ENCODE peak calls at places on chromosome 3, in eight cellular contexts. V, I, U, Z, X, S, Y and D are unnamed samples. For H3K27me3, the result is how much of the 10 kb centered on the place peaks cover.

GRCh38 chr3:18751514-18751913 is 326.4 kb upstream of the SATB1 start:
- DNase-seq in V (no peak), Y (no peak), I (no peak), S (no peak), U (no peak), X (no peak), Z (no peak), D (no peak)

GRCh38 chr3:13294442-13295351 is 125.4 kb downstream of the NUP210 start:
- DNase-seq in I (no peak), Z (peak), Y (no peak), S (no peak), V (no peak), X (no peak), U (no peak), D (no peak)

GRCh38 chr3:69433016-69433937 is 47.4 kb upstream of the FRMD4B start:
- DNase-seq in S (no peak), X (no peak), Y (no peak), Z (no peak), I (no peak), U (no peak), V (no peak), D (no peak)

GRCh38 chr3:55650011-55650410 is 162.9 kb upstream of the WNT5A start:
- DNase-seq in I (no peak), V (no peak), Y (no peak), Z (no peak), U (no peak), X (no peak), S (no peak), D (no peak)

GRCh38 chr3:21170964-21171363 is 580.0 kb downstream of the ZNF385D start:
- DNase-seq in X (no peak), S (no peak), U (peak), Y (no peak), I (peak), Z (peak), V (no peak), D (no peak)

GRCh38 chr3:122458992-122459391 is 43.1 kb upstream of the WDR5B start:
- DNase-seq in V (no peak), Y (no peak), Z (no peak), X (no peak), S (no peak), U (no peak), I (peak), D (peak)

GRCh38 chr3:10361375-10361774 is 40.5 kb upstream of the SEC13 start:
- DNase-seq in V (no peak), I (no peak), Y (no peak), U (no peak), X (no peak), S (no peak), Z (no peak), D (no peak)

GRCh38 chr3:15276028-15276717 is 56.2 kb downstream of the SH3BP5 start:
- DNase-seq in U (no peak), Z (peak), I (no peak), S (no peak), Y (no peak), X (no peak), V (no peak), D (no peak)

GRCh38 chr3:140845878-140846277 is 95.8 kb upstream of the SLC25A36 start:
- DNase-seq in X (no peak), U (no peak), V (no peak), Z (no peak), S (no peak), Y (no peak), I (no peak), D (no peak)

DNA sequence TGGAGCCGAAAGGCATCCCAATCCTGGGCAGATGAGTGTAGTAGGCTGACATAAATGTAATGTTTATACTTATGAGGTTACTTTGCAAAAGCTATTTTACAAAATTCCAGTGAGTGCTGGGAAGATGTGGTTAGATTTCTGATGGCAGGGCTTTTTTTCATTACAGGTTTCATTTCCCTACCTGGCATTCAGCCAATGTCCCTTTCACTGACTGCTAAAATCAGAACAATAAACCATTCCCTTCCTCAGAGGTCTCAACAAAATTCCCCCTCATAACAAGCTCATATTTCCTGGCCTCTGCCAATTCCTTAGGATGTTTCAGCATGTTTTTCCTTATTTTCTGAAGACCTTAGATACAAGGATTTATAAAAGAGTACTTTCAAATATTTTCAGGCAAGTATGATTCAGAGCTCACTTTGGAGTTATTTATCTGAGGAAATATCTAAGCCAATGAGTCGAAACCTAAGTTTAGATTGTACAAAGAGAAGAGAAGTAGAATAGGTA is 40.9 kb upstream of the CCDC80 start:
- DNase-seq in Z (no peak), I (no peak), S (no peak), X (no peak), Y (no peak), V (no peak), U (no peak), D (peak)
- H3K27me3 ChIP-seq in Z (under half), I (under half), S (under half), X (under half), Y (under half), V (under half), U (under half), D (under half)

DNA sequence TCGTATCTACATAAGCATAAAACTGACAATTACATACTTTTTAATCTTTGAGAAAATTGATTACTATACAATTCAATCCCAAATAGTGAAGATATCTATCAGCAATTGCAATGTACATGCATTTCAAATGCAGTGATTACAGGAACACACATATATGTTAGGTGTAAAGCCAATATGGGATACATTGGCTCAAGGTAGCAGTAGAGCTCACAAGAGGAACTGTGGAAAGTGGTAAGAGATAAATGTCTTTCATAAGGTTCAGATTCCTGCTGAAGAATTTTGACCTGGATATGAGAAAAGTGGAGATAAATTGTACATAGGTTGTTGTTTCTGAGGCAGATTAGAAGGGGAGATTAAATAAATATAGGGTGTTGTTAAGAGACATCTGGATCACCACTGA is 1280.5 kb downstream of the OTOL1 start:
- DNase-seq in Z (no peak), V (no peak), I (no peak), Y (no peak), X (no peak), U (no peak), S (no peak), D (no peak)
- TF ChIP-seq CTCF in Z (peak), V (no peak), I (no peak), Y (no peak), X (no peak), U (no peak), S (no peak), D (no peak)

DNA sequence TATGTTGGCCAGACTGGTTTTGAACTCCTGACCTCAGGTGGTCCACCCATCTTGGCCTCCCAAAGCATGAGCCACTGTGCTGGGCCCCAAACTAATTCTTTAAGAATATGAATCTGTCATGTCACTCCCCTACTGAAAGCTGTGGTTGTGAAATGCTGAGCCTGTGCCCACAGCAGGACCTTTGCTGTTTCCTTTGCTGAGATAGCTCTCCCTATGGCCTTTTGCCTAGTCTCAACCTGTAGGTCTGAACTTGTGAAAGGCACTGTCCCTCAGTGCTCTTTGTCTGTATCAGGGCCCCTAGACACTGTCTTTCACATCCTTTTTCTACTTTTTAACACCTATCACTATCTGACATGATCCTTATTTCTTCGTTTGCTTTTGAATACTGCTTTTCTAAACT is 62.7 kb upstream of the CCR4 start:
- DNase-seq in V (no peak), U (no peak), I (no peak), Z (no peak), X (no peak), Y (no peak), S (no peak), D (no peak)
- H3K27me3 ChIP-seq in V (under half), U (under half), I (under half), Z (under half), X (under half), Y (under half), S (under half), D (under half)

DNA sequence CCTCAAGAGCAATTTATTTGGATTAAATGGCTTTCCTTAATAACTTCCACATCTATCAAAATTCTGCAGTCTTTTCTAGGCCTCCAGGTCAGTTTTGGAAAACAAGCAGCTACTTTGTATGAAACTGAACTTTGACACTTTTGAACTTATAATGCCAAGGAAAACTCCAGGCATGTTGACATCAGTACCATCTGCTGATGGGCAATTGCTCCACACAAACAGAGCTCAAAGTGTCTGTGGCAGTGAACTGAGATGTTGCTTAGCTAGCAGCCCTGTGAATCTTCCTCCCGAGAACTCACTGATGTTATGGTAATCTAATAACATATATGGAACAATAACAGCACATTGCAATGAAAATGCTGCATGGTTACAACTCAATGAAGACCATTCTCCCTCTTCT is 250.2 kb downstream of the THRB start:
- DNase-seq in I (no peak), S (no peak), U (no peak), X (no peak), Z (no peak), V (no peak), Y (no peak), D (no peak)
- TF ChIP-seq CTCF in I (no peak), S (no peak), U (no peak), X (no peak), Z (no peak), V (no peak), Y (no peak), D (no peak)

GRCh38 chr3:196969660-196970546 is 1.3 kb upstream of the PIGZ start:
- DNase-seq in U (no peak), Z (peak), S (peak), V (no peak), X (peak), Y (peak), I (peak), D (no peak)
- H3K27me3 ChIP-seq in U (half or more), Z (half or more), S (under half), V (under half), X (under half), Y (under half), I (half or more), D (under half)

GRCh38 chr3:44992555-44993470 is 16.8 kb downstream of the EXOSC7 start:
- DNase-seq in U (no peak), Z (peak), X (no peak), I (peak), V (no peak), S (no peak), Y (no peak), D (no peak)
- TF ChIP-seq CTCF in U (peak), Z (peak), X (peak), I (peak), V (peak), S (peak), Y (peak), D (peak)

DNA sequence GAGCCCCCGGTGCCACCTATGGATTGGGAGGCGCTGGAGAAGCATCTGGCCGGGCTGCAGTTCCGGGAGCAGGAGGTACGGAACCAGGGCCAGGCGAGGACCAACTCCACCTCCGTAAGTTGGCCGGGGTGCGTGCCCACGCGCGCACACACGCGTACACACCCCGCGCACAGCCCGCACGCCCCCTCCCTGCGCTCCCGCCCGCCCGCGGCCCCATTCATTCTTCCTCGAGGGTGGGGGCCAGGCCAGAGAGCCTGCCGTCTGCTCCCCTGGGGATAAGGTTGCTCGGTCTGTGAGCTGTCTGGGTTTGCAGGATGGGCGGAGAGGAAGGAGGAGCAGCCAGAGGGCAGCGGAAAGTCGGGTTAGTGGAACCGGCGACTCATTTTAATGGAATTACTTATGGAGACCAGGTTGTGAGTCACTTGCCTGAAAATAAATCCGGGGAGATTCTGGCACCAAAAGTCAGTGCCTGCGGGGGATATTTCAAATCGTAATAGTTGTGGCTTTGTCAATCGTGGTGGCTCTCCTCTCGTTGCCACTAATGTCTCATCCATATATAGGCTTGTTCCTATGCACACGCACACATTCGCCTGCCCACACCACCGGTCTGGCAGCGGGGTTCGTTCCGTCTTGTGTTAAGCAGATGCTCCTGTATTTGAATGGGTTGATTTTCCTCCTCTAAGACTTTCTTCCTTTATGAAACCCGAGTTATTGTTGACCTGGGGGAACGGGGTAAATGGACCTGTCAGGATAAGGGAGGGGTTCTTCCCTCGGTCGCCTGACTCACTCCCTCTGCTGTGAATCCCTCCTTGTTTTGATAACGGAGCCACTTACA is 223.4 kb upstream of the IL12A start:
- DNase-seq in Y (peak), V (no peak), X (peak), I (peak), Z (peak), U (peak), S (peak), D (peak)
- H3K27me3 ChIP-seq in Y (under half), V (under half), X (under half), I (under half), Z (under half), U (under half), S (under half), D (under half)

GRCh38 chr3:179981646-179982045 is 55.1 kb downstream of the PEX5L start:
- DNase-seq in X (no peak), Y (no peak), U (no peak), S (no peak), I (no peak), Z (no peak), V (no peak), D (no peak)
- TF ChIP-seq CTCF in X (no peak), Y (no peak), U (no peak), S (no peak), I (no peak), Z (no peak), V (no peak), D (no peak)

DNA sequence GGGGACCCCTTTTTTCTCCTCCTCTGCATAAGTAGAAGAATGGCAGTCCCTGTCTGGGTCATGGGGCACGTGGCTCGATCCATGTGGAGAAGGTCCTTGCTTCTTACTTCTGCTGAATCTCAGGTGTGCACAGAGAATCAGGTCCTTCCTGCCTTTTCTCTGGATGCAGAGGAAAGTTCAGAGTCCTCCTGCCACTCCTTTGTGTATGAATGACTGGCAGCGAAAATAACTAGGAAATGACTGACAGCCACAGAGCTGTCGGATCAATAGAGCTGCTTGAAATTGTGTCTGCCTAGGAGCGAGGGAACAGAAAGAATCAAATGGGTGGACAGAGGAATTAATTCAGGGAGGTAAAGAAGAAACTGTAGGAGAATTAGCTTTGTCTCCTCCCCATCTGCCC is 49.6 kb upstream of the ROPN1 start:
- DNase-seq in S (no peak), V (no peak), I (no peak), Y (no peak), U (no peak), Z (no peak), X (no peak), D (no peak)
- H3K27me3 ChIP-seq in S (under half), V (under half), I (under half), Y (under half), U (under half), Z (under half), X (under half), D (under half)

GRCh38 chr3:134666885-134667284 is 16.1 kb upstream of the KY start:
- DNase-seq in X (no peak), V (no peak), S (no peak), Z (no peak), U (no peak), I (no peak), Y (no peak), D (no peak)
- TF ChIP-seq CTCF in X (no peak), V (no peak), S (no peak), Z (no peak), U (no peak), I (no peak), Y (no peak), D (no peak)